ENCODE peak calls at places on chromosomes 6 and 20, in nine cellular contexts. One of them, this sample, is unnamed.

GRCh38 chr20:39112196-39112743 is 150.1 kb downstream of the DHX35 start:
- DNase-seq in upper lobe of right lung: no peak
- DNase-seq in EL: peak
- DNase-seq in AG09309: no peak
- DNase-seq in activated CD4-positive, alpha-beta memory T cell treated with anti-CD3 and anti-CD28 coated beads for 36 hours: peak
- DNase-seq in H1: peak
- DNase-seq in fibroblast of mammary gland: peak
- DNase-seq in H54: peak
- DNase-seq in activated CD4-positive, alpha-beta T cell treated with anti-CD3 and anti-CD28 coated beads, Interleukin-2, amount 50 U/mL, for 24 hours: no peak
- DNase-seq in this sample: no peak

GRCh38 chr6:125790403-125791150 is at the start of gene NCOA7:
- DNase-seq in upper lobe of right lung: peak
- DNase-seq in EL: peak
- DNase-seq in AG09309: no peak
- DNase-seq in activated CD4-positive, alpha-beta memory T cell treated with anti-CD3 and anti-CD28 coated beads for 36 hours: peak
- DNase-seq in H1: no peak
- DNase-seq in fibroblast of mammary gland: peak
- DNase-seq in H54: peak
- DNase-seq in activated CD4-positive, alpha-beta T cell treated with anti-CD3 and anti-CD28 coated beads, Interleukin-2, amount 50 U/mL, for 24 hours: peak
- DNase-seq in this sample: no peak

GRCh38 chr20:18647777-18648176 is 59.9 kb downstream of the DTD1 start:
- DNase-seq in upper lobe of right lung: no peak
- DNase-seq in EL: no peak
- DNase-seq in AG09309: no peak
- DNase-seq in activated CD4-positive, alpha-beta memory T cell treated with anti-CD3 and anti-CD28 coated beads for 36 hours: no peak
- DNase-seq in H1: no peak
- DNase-seq in fibroblast of mammary gland: no peak
- DNase-seq in H54: no peak
- DNase-seq in activated CD4-positive, alpha-beta T cell treated with anti-CD3 and anti-CD28 coated beads, Interleukin-2, amount 50 U/mL, for 24 hours: no peak
- DNase-seq in this sample: no peak

GRCh38 chr6:15444081-15444731 is 198.3 kb downstream of the JARID2 start:
- DNase-seq in upper lobe of right lung: no peak
- DNase-seq in EL: no peak
- DNase-seq in AG09309: no peak
- DNase-seq in activated CD4-positive, alpha-beta memory T cell treated with anti-CD3 and anti-CD28 coated beads for 36 hours: no peak
- DNase-seq in H1: no peak
- DNase-seq in fibroblast of mammary gland: no peak
- DNase-seq in H54: no peak
- DNase-seq in activated CD4-positive, alpha-beta T cell treated with anti-CD3 and anti-CD28 coated beads, Interleukin-2, amount 50 U/mL, for 24 hours: no peak
- DNase-seq in this sample: no peak

GRCh38 chr6:339480-339879 is 47.2 kb downstream of the DUSP22 start:
- DNase-seq in upper lobe of right lung: no peak
- DNase-seq in EL: no peak
- DNase-seq in AG09309: no peak
- DNase-seq in activated CD4-positive, alpha-beta memory T cell treated with anti-CD3 and anti-CD28 coated beads for 36 hours: no peak
- DNase-seq in H1: no peak
- DNase-seq in fibroblast of mammary gland: no peak
- DNase-seq in H54: no peak
- DNase-seq in activated CD4-positive, alpha-beta T cell treated with anti-CD3 and anti-CD28 coated beads, Interleukin-2, amount 50 U/mL, for 24 hours: no peak
- DNase-seq in this sample: no peak

GRCh38 chr6:18100296-18100695 is 22.2 kb downstream of the NHLRC1 start:
- DNase-seq in upper lobe of right lung: no peak
- DNase-seq in EL: no peak
- DNase-seq in AG09309: no peak
- DNase-seq in activated CD4-positive, alpha-beta memory T cell treated with anti-CD3 and anti-CD28 coated beads for 36 hours: no peak
- DNase-seq in H1: no peak
- DNase-seq in fibroblast of mammary gland: no peak
- DNase-seq in H54: no peak
- DNase-seq in activated CD4-positive, alpha-beta T cell treated with anti-CD3 and anti-CD28 coated beads, Interleukin-2, amount 50 U/mL, for 24 hours: no peak
- DNase-seq in this sample: no peak

GRCh38 chr20:37911838-37912273 is 8.9 kb downstream of the VSTM2L start:
- DNase-seq in upper lobe of right lung: no peak
- DNase-seq in EL: peak
- DNase-seq in AG09309: peak
- DNase-seq in activated CD4-positive, alpha-beta memory T cell treated with anti-CD3 and anti-CD28 coated beads for 36 hours: peak
- DNase-seq in H1: no peak
- DNase-seq in fibroblast of mammary gland: peak
- DNase-seq in H54: no peak
- DNase-seq in activated CD4-positive, alpha-beta T cell treated with anti-CD3 and anti-CD28 coated beads, Interleukin-2, amount 50 U/mL, for 24 hours: no peak
- DNase-seq in this sample: no peak

GRCh38 chr6:133317704-133318103 is 76.5 kb downstream of the EYA4 start:
- DNase-seq in upper lobe of right lung: no peak
- DNase-seq in EL: no peak
- DNase-seq in AG09309: no peak
- DNase-seq in activated CD4-positive, alpha-beta memory T cell treated with anti-CD3 and anti-CD28 coated beads for 36 hours: no peak
- DNase-seq in H1: no peak
- DNase-seq in fibroblast of mammary gland: no peak
- DNase-seq in H54: no peak
- DNase-seq in activated CD4-positive, alpha-beta T cell treated with anti-CD3 and anti-CD28 coated beads, Interleukin-2, amount 50 U/mL, for 24 hours: no peak
- DNase-seq in this sample: no peak

GRCh38 chr6:72466971-72467566 is 154.8 kb upstream of the KCNQ5 start:
- DNase-seq in upper lobe of right lung: no peak
- DNase-seq in EL: no peak
- DNase-seq in AG09309: no peak
- DNase-seq in activated CD4-positive, alpha-beta memory T cell treated with anti-CD3 and anti-CD28 coated beads for 36 hours: no peak
- DNase-seq in H1: no peak
- DNase-seq in fibroblast of mammary gland: no peak
- DNase-seq in H54: no peak
- DNase-seq in activated CD4-positive, alpha-beta T cell treated with anti-CD3 and anti-CD28 coated beads, Interleukin-2, amount 50 U/mL, for 24 hours: no peak
- DNase-seq in this sample: no peak

GRCh38 chr20:56418385-56418861 is 6.4 kb downstream of the CASS4 start:
- DNase-seq in upper lobe of right lung: no peak
- DNase-seq in EL: peak
- DNase-seq in AG09309: no peak
- DNase-seq in activated CD4-positive, alpha-beta memory T cell treated with anti-CD3 and anti-CD28 coated beads for 36 hours: peak
- DNase-seq in H1: no peak
- DNase-seq in fibroblast of mammary gland: peak
- DNase-seq in H54: no peak
- DNase-seq in activated CD4-positive, alpha-beta T cell treated with anti-CD3 and anti-CD28 coated beads, Interleukin-2, amount 50 U/mL, for 24 hours: no peak
- DNase-seq in this sample: no peak

GRCh38 chr6:144675231-144675861 is 390.2 kb downstream of the UTRN start:
- DNase-seq in upper lobe of right lung: no peak
- DNase-seq in EL: peak
- DNase-seq in AG09309: peak
- DNase-seq in activated CD4-positive, alpha-beta memory T cell treated with anti-CD3 and anti-CD28 coated beads for 36 hours: peak
- DNase-seq in H1: no peak
- DNase-seq in fibroblast of mammary gland: peak
- DNase-seq in H54: no peak
- DNase-seq in activated CD4-positive, alpha-beta T cell treated with anti-CD3 and anti-CD28 coated beads, Interleukin-2, amount 50 U/mL, for 24 hours: no peak
- DNase-seq in this sample: no peak

GRCh38 chr6:13303668-13304017 is 24.7 kb downstream of the TBC1D7 start:
- DNase-seq in upper lobe of right lung: peak
- DNase-seq in EL: peak
- DNase-seq in AG09309: no peak
- DNase-seq in activated CD4-positive, alpha-beta memory T cell treated with anti-CD3 and anti-CD28 coated beads for 36 hours: peak
- DNase-seq in H1: no peak
- DNase-seq in fibroblast of mammary gland: peak
- DNase-seq in H54: no peak
- DNase-seq in activated CD4-positive, alpha-beta T cell treated with anti-CD3 and anti-CD28 coated beads, Interleukin-2, amount 50 U/mL, for 24 hours: no peak
- DNase-seq in this sample: no peak

GRCh38 chr20:17794400-17794799 is 94.6 kb downstream of the BANF2 start:
- DNase-seq in upper lobe of right lung: no peak
- DNase-seq in EL: no peak
- DNase-seq in AG09309: no peak
- DNase-seq in activated CD4-positive, alpha-beta memory T cell treated with anti-CD3 and anti-CD28 coated beads for 36 hours: no peak
- DNase-seq in H1: no peak
- DNase-seq in fibroblast of mammary gland: no peak
- DNase-seq in H54: no peak
- DNase-seq in activated CD4-positive, alpha-beta T cell treated with anti-CD3 and anti-CD28 coated beads, Interleukin-2, amount 50 U/mL, for 24 hours: no peak
- DNase-seq in this sample: no peak

GRCh38 chr20:9515761-9516657 is 1.6 kb downstream of the LAMP5 start:
- DNase-seq in upper lobe of right lung: no peak
- DNase-seq in EL: no peak
- DNase-seq in AG09309: no peak
- DNase-seq in activated CD4-positive, alpha-beta memory T cell treated with anti-CD3 and anti-CD28 coated beads for 36 hours: no peak
- DNase-seq in H1: no peak
- DNase-seq in fibroblast of mammary gland: peak
- DNase-seq in H54: no peak
- DNase-seq in activated CD4-positive, alpha-beta T cell treated with anti-CD3 and anti-CD28 coated beads, Interleukin-2, amount 50 U/mL, for 24 hours: no peak
- DNase-seq in this sample: no peak

GRCh38 chr6:124110514-124110913 is 306.8 kb downstream of the NKAIN2 start:
- DNase-seq in upper lobe of right lung: no peak
- DNase-seq in EL: no peak
- DNase-seq in AG09309: no peak
- DNase-seq in activated CD4-positive, alpha-beta memory T cell treated with anti-CD3 and anti-CD28 coated beads for 36 hours: no peak
- DNase-seq in H1: no peak
- DNase-seq in fibroblast of mammary gland: no peak
- DNase-seq in H54: no peak
- DNase-seq in activated CD4-positive, alpha-beta T cell treated with anti-CD3 and anti-CD28 coated beads, Interleukin-2, amount 50 U/mL, for 24 hours: no peak
- DNase-seq in this sample: no peak

GRCh38 chr6:2578729-2579128 is 172.0 kb downstream of the MYLK4 start:
- DNase-seq in upper lobe of right lung: no peak
- DNase-seq in EL: peak
- DNase-seq in AG09309: no peak
- DNase-seq in activated CD4-positive, alpha-beta memory T cell treated with anti-CD3 and anti-CD28 coated beads for 36 hours: no peak
- DNase-seq in H1: no peak
- DNase-seq in fibroblast of mammary gland: peak
- DNase-seq in H54: no peak
- DNase-seq in activated CD4-positive, alpha-beta T cell treated with anti-CD3 and anti-CD28 coated beads, Interleukin-2, amount 50 U/mL, for 24 hours: no peak
- DNase-seq in this sample: no peak

GRCh38 chr6:150025201-150025917 is at the start of gene RAET1L:
- DNase-seq in upper lobe of right lung: no peak
- DNase-seq in EL: peak
- DNase-seq in AG09309: peak
- DNase-seq in activated CD4-positive, alpha-beta memory T cell treated with anti-CD3 and anti-CD28 coated beads for 36 hours: peak
- DNase-seq in H1: no peak
- DNase-seq in fibroblast of mammary gland: peak
- DNase-seq in H54: peak
- DNase-seq in activated CD4-positive, alpha-beta T cell treated with anti-CD3 and anti-CD28 coated beads, Interleukin-2, amount 50 U/mL, for 24 hours: no peak
- DNase-seq in this sample: no peak

GRCh38 chr6:75098709-75099108 is 107.1 kb downstream of the COL12A1 start:
- DNase-seq in upper lobe of right lung: no peak
- DNase-seq in EL: peak
- DNase-seq in AG09309: peak
- DNase-seq in activated CD4-positive, alpha-beta memory T cell treated with anti-CD3 and anti-CD28 coated beads for 36 hours: no peak
- DNase-seq in H1: no peak
- DNase-seq in fibroblast of mammary gland: peak
- DNase-seq in H54: peak
- DNase-seq in activated CD4-positive, alpha-beta T cell treated with anti-CD3 and anti-CD28 coated beads, Interleukin-2, amount 50 U/mL, for 24 hours: no peak
- DNase-seq in this sample: no peak

GRCh38 chr6:170050591-170051041 is 240.3 kb downstream of the DLL1 start:
- DNase-seq in upper lobe of right lung: peak
- DNase-seq in EL: no peak
- DNase-seq in AG09309: no peak
- DNase-seq in activated CD4-positive, alpha-beta memory T cell treated with anti-CD3 and anti-CD28 coated beads for 36 hours: no peak
- DNase-seq in H1: no peak
- DNase-seq in fibroblast of mammary gland: no peak
- DNase-seq in H54: no peak
- DNase-seq in activated CD4-positive, alpha-beta T cell treated with anti-CD3 and anti-CD28 coated beads, Interleukin-2, amount 50 U/mL, for 24 hours: no peak
- DNase-seq in this sample: no peak

GRCh38 chr6:5942591-5942990 is 64.1 kb downstream of the NRN1 start:
- DNase-seq in upper lobe of right lung: no peak
- DNase-seq in EL: peak
- DNase-seq in AG09309: no peak
- DNase-seq in activated CD4-positive, alpha-beta memory T cell treated with anti-CD3 and anti-CD28 coated beads for 36 hours: no peak
- DNase-seq in H1: no peak
- DNase-seq in fibroblast of mammary gland: peak
- DNase-seq in H54: no peak
- DNase-seq in activated CD4-positive, alpha-beta T cell treated with anti-CD3 and anti-CD28 coated beads, Interleukin-2, amount 50 U/mL, for 24 hours: no peak
- DNase-seq in this sample: no peak

GRCh38 chr6:122147291-122147690 is 252.2 kb upstream of the HSF2 start:
- DNase-seq in upper lobe of right lung: no peak
- DNase-seq in EL: no peak
- DNase-seq in AG09309: no peak
- DNase-seq in activated CD4-positive, alpha-beta memory T cell treated with anti-CD3 and anti-CD28 coated beads for 36 hours: no peak
- DNase-seq in H1: no peak
- DNase-seq in fibroblast of mammary gland: no peak
- DNase-seq in H54: no peak
- DNase-seq in activated CD4-positive, alpha-beta T cell treated with anti-CD3 and anti-CD28 coated beads, Interleukin-2, amount 50 U/mL, for 24 hours: no peak
- DNase-seq in this sample: no peak

GRCh38 chr6:4828187-4828698 is 52.0 kb downstream of the CDYL start:
- DNase-seq in upper lobe of right lung: no peak
- DNase-seq in EL: no peak
- DNase-seq in AG09309: no peak
- DNase-seq in activated CD4-positive, alpha-beta memory T cell treated with anti-CD3 and anti-CD28 coated beads for 36 hours: no peak
- DNase-seq in H1: no peak
- DNase-seq in fibroblast of mammary gland: no peak
- DNase-seq in H54: no peak
- DNase-seq in activated CD4-positive, alpha-beta T cell treated with anti-CD3 and anti-CD28 coated beads, Interleukin-2, amount 50 U/mL, for 24 hours: no peak
- DNase-seq in this sample: no peak

GRCh38 chr6:117448732-117449131 is 23.0 kb upstream of the ROS1 start:
- DNase-seq in upper lobe of right lung: no peak
- DNase-seq in EL: peak
- DNase-seq in AG09309: peak
- DNase-seq in activated CD4-positive, alpha-beta memory T cell treated with anti-CD3 and anti-CD28 coated beads for 36 hours: no peak
- DNase-seq in H1: no peak
- DNase-seq in fibroblast of mammary gland: peak
- DNase-seq in H54: no peak
- DNase-seq in activated CD4-positive, alpha-beta T cell treated with anti-CD3 and anti-CD28 coated beads, Interleukin-2, amount 50 U/mL, for 24 hours: no peak
- DNase-seq in this sample: no peak

GRCh38 chr6:134451529-134451928 is 133.6 kb upstream of the SGK1 start:
- DNase-seq in upper lobe of right lung: no peak
- DNase-seq in EL: no peak
- DNase-seq in AG09309: no peak
- DNase-seq in activated CD4-positive, alpha-beta memory T cell treated with anti-CD3 and anti-CD28 coated beads for 36 hours: no peak
- DNase-seq in H1: no peak
- DNase-seq in fibroblast of mammary gland: no peak
- DNase-seq in H54: no peak
- DNase-seq in activated CD4-positive, alpha-beta T cell treated with anti-CD3 and anti-CD28 coated beads, Interleukin-2, amount 50 U/mL, for 24 hours: no peak
- DNase-seq in this sample: no peak

GRCh38 chr6:113642714-113643442 is 214.3 kb upstream of the MARCKS start:
- DNase-seq in upper lobe of right lung: no peak
- DNase-seq in EL: peak
- DNase-seq in AG09309: no peak
- DNase-seq in activated CD4-positive, alpha-beta memory T cell treated with anti-CD3 and anti-CD28 coated beads for 36 hours: no peak
- DNase-seq in H1: no peak
- DNase-seq in fibroblast of mammary gland: no peak
- DNase-seq in H54: no peak
- DNase-seq in activated CD4-positive, alpha-beta T cell treated with anti-CD3 and anti-CD28 coated beads, Interleukin-2, amount 50 U/mL, for 24 hours: no peak
- DNase-seq in this sample: peak